ENCODE peak calls at places on chromosomes 12 and 14, in seven cellular contexts. One of them, this sample, is unnamed.

GRCh38 chr14:26531894-26532293 is 65.9 kb downstream of the NOVA1 start:
- DNase-seq in CD8-positive, alpha-beta T cell: no peak
- DNase-seq in stimulated activated CD8-positive, alpha-beta memory T cell treated with anti-CD3 and anti-CD28 coated beads, Interleukin-7, amount 100 ng/mL, for 1 hour: no peak
- DNase-seq in RKO: peak; percentile 55
- DNase-seq in AG04450: no peak
- DNase-seq in tibial artery: no peak
- DNase-seq in CD8-positive, alpha-beta memory T cell: no peak
- DNase-seq in this sample: no peak

GRCh38 chr14:64845878-64846277 is 33.8 kb downstream of the SPTB start:
- DNase-seq in CD8-positive, alpha-beta T cell: no peak
- DNase-seq in stimulated activated CD8-positive, alpha-beta memory T cell treated with anti-CD3 and anti-CD28 coated beads, Interleukin-7, amount 100 ng/mL, for 1 hour: no peak
- DNase-seq in RKO: no peak
- DNase-seq in AG04450: peak; percentile 36
- DNase-seq in tibial artery: no peak
- DNase-seq in CD8-positive, alpha-beta memory T cell: no peak
- DNase-seq in this sample: no peak

GRCh38 chr12:73699318-73699717 is 838.3 kb upstream of the ATXN7L3B start:
- DNase-seq in CD8-positive, alpha-beta T cell: no peak
- DNase-seq in stimulated activated CD8-positive, alpha-beta memory T cell treated with anti-CD3 and anti-CD28 coated beads, Interleukin-7, amount 100 ng/mL, for 1 hour: no peak
- DNase-seq in RKO: no peak
- DNase-seq in AG04450: no peak
- DNase-seq in tibial artery: no peak
- DNase-seq in CD8-positive, alpha-beta memory T cell: no peak
- DNase-seq in this sample: no peak

GRCh38 chr12:122021193-122021821 is 377 bp upstream of the BCL7A start:
- DNase-seq in CD8-positive, alpha-beta T cell: peak; percentile 14
- DNase-seq in stimulated activated CD8-positive, alpha-beta memory T cell treated with anti-CD3 and anti-CD28 coated beads, Interleukin-7, amount 100 ng/mL, for 1 hour: no peak
- DNase-seq in RKO: peak; percentile 36
- DNase-seq in AG04450: no peak
- DNase-seq in tibial artery: no peak
- DNase-seq in CD8-positive, alpha-beta memory T cell: no peak
- DNase-seq in this sample: no peak

GRCh38 chr12:6345319-6346071 is 3.6 kb upstream of the TNFRSF1A start:
- DNase-seq in CD8-positive, alpha-beta T cell: peak; percentile 46
- DNase-seq in stimulated activated CD8-positive, alpha-beta memory T cell treated with anti-CD3 and anti-CD28 coated beads, Interleukin-7, amount 100 ng/mL, for 1 hour: no peak
- DNase-seq in RKO: peak; percentile 96
- DNase-seq in AG04450: peak; percentile 81
- DNase-seq in tibial artery: peak; percentile 80
- DNase-seq in CD8-positive, alpha-beta memory T cell: no peak
- DNase-seq in this sample: no peak

GRCh38 chr14:55975281-55975905 is 142.8 kb upstream of the PELI2 start:
- DNase-seq in CD8-positive, alpha-beta T cell: no peak
- DNase-seq in stimulated activated CD8-positive, alpha-beta memory T cell treated with anti-CD3 and anti-CD28 coated beads, Interleukin-7, amount 100 ng/mL, for 1 hour: no peak
- DNase-seq in RKO: no peak
- DNase-seq in AG04450: no peak
- DNase-seq in tibial artery: no peak
- DNase-seq in CD8-positive, alpha-beta memory T cell: no peak
- DNase-seq in this sample: no peak

GRCh38 chr14:55122441-55122986 is 6.5 kb upstream of the LGALS3 start:
- DNase-seq in CD8-positive, alpha-beta T cell: no peak
- DNase-seq in stimulated activated CD8-positive, alpha-beta memory T cell treated with anti-CD3 and anti-CD28 coated beads, Interleukin-7, amount 100 ng/mL, for 1 hour: no peak
- DNase-seq in RKO: no peak
- DNase-seq in AG04450: no peak
- DNase-seq in tibial artery: no peak
- DNase-seq in CD8-positive, alpha-beta memory T cell: no peak
- DNase-seq in this sample: no peak

GRCh38 chr12:68423175-68423574 is 91.0 kb upstream of the MDM1 start:
- DNase-seq in CD8-positive, alpha-beta T cell: no peak
- DNase-seq in stimulated activated CD8-positive, alpha-beta memory T cell treated with anti-CD3 and anti-CD28 coated beads, Interleukin-7, amount 100 ng/mL, for 1 hour: no peak
- DNase-seq in RKO: no peak
- DNase-seq in AG04450: no peak
- DNase-seq in tibial artery: no peak
- DNase-seq in CD8-positive, alpha-beta memory T cell: no peak
- DNase-seq in this sample: no peak

GRCh38 chr14:28975084-28975483 is 208.5 kb downstream of the FOXG1 start:
- DNase-seq in CD8-positive, alpha-beta T cell: no peak
- DNase-seq in stimulated activated CD8-positive, alpha-beta memory T cell treated with anti-CD3 and anti-CD28 coated beads, Interleukin-7, amount 100 ng/mL, for 1 hour: no peak
- DNase-seq in RKO: no peak
- DNase-seq in AG04450: no peak
- DNase-seq in tibial artery: no peak
- DNase-seq in CD8-positive, alpha-beta memory T cell: no peak
- DNase-seq in this sample: no peak

GRCh38 chr12:79508622-79509021 is 182.1 kb downstream of the PAWR start:
- DNase-seq in CD8-positive, alpha-beta T cell: no peak
- DNase-seq in stimulated activated CD8-positive, alpha-beta memory T cell treated with anti-CD3 and anti-CD28 coated beads, Interleukin-7, amount 100 ng/mL, for 1 hour: no peak
- DNase-seq in RKO: no peak
- DNase-seq in AG04450: no peak
- DNase-seq in tibial artery: no peak
- DNase-seq in CD8-positive, alpha-beta memory T cell: no peak
- DNase-seq in this sample: no peak

GRCh38 chr12:86193931-86194330 is 62.3 kb downstream of the MGAT4C start:
- DNase-seq in CD8-positive, alpha-beta T cell: no peak
- DNase-seq in stimulated activated CD8-positive, alpha-beta memory T cell treated with anti-CD3 and anti-CD28 coated beads, Interleukin-7, amount 100 ng/mL, for 1 hour: no peak
- DNase-seq in RKO: peak; percentile 66
- DNase-seq in AG04450: peak; percentile 8
- DNase-seq in tibial artery: no peak
- DNase-seq in CD8-positive, alpha-beta memory T cell: no peak
- DNase-seq in this sample: no peak

GRCh38 chr12:64730585-64730964 is 28.6 kb downstream of the GNS start:
- DNase-seq in CD8-positive, alpha-beta T cell: no peak
- DNase-seq in stimulated activated CD8-positive, alpha-beta memory T cell treated with anti-CD3 and anti-CD28 coated beads, Interleukin-7, amount 100 ng/mL, for 1 hour: no peak
- DNase-seq in RKO: no peak
- DNase-seq in AG04450: no peak
- DNase-seq in tibial artery: no peak
- DNase-seq in CD8-positive, alpha-beta memory T cell: no peak
- DNase-seq in this sample: no peak

GRCh38 chr14:22641851-22642250 is 2.3 kb downstream of the OR6J1 start:
- DNase-seq in CD8-positive, alpha-beta T cell: no peak
- DNase-seq in stimulated activated CD8-positive, alpha-beta memory T cell treated with anti-CD3 and anti-CD28 coated beads, Interleukin-7, amount 100 ng/mL, for 1 hour: no peak
- DNase-seq in RKO: peak; percentile 30
- DNase-seq in AG04450: no peak
- DNase-seq in tibial artery: no peak
- DNase-seq in CD8-positive, alpha-beta memory T cell: no peak
- DNase-seq in this sample: no peak

GRCh38 chr12:56688846-56689113 is 696 bp upstream of the PTGES3 start:
- DNase-seq in CD8-positive, alpha-beta T cell: no peak
- DNase-seq in stimulated activated CD8-positive, alpha-beta memory T cell treated with anti-CD3 and anti-CD28 coated beads, Interleukin-7, amount 100 ng/mL, for 1 hour: no peak
- DNase-seq in RKO: no peak
- DNase-seq in AG04450: no peak
- DNase-seq in tibial artery: no peak
- DNase-seq in CD8-positive, alpha-beta memory T cell: no peak
- DNase-seq in this sample: no peak

GRCh38 chr12:45342171-45342570 is 126.3 kb downstream of the ANO6 start:
- DNase-seq in CD8-positive, alpha-beta T cell: no peak
- DNase-seq in stimulated activated CD8-positive, alpha-beta memory T cell treated with anti-CD3 and anti-CD28 coated beads, Interleukin-7, amount 100 ng/mL, for 1 hour: no peak
- DNase-seq in RKO: no peak
- DNase-seq in AG04450: no peak
- DNase-seq in tibial artery: no peak
- DNase-seq in CD8-positive, alpha-beta memory T cell: no peak
- DNase-seq in this sample: no peak

GRCh38 chr12:42815068-42815467 is 225.5 kb upstream of the PRICKLE1 start:
- DNase-seq in CD8-positive, alpha-beta T cell: no peak
- DNase-seq in stimulated activated CD8-positive, alpha-beta memory T cell treated with anti-CD3 and anti-CD28 coated beads, Interleukin-7, amount 100 ng/mL, for 1 hour: no peak
- DNase-seq in RKO: no peak
- DNase-seq in AG04450: no peak
- DNase-seq in tibial artery: no peak
- DNase-seq in CD8-positive, alpha-beta memory T cell: no peak
- DNase-seq in this sample: no peak

GRCh38 chr12:106136263-106136662 is 2.5 kb downstream of the NUAK1 start:
- DNase-seq in CD8-positive, alpha-beta T cell: peak; percentile 80
- DNase-seq in stimulated activated CD8-positive, alpha-beta memory T cell treated with anti-CD3 and anti-CD28 coated beads, Interleukin-7, amount 100 ng/mL, for 1 hour: peak; percentile 70
- DNase-seq in RKO: peak; percentile 78
- DNase-seq in AG04450: peak; percentile 74
- DNase-seq in tibial artery: peak; percentile 92
- DNase-seq in CD8-positive, alpha-beta memory T cell: peak; percentile 73
- DNase-seq in this sample: peak; percentile 64

GRCh38 chr12:49809369-49810158 is 18.6 kb downstream of the NCKAP5L start:
- DNase-seq in CD8-positive, alpha-beta T cell: no peak
- DNase-seq in stimulated activated CD8-positive, alpha-beta memory T cell treated with anti-CD3 and anti-CD28 coated beads, Interleukin-7, amount 100 ng/mL, for 1 hour: no peak
- DNase-seq in RKO: no peak
- DNase-seq in AG04450: no peak
- DNase-seq in tibial artery: peak; percentile 50
- DNase-seq in CD8-positive, alpha-beta memory T cell: no peak
- DNase-seq in this sample: no peak

GRCh38 chr12:42492267-42492666 is 97.3 kb downstream of the PRICKLE1 start:
- DNase-seq in CD8-positive, alpha-beta T cell: no peak
- DNase-seq in stimulated activated CD8-positive, alpha-beta memory T cell treated with anti-CD3 and anti-CD28 coated beads, Interleukin-7, amount 100 ng/mL, for 1 hour: no peak
- DNase-seq in RKO: no peak
- DNase-seq in AG04450: no peak
- DNase-seq in tibial artery: no peak
- DNase-seq in CD8-positive, alpha-beta memory T cell: no peak
- DNase-seq in this sample: no peak

GRCh38 chr12:60196366-60196765 is 600.5 kb downstream of the SLC16A7 start:
- DNase-seq in CD8-positive, alpha-beta T cell: no peak
- DNase-seq in stimulated activated CD8-positive, alpha-beta memory T cell treated with anti-CD3 and anti-CD28 coated beads, Interleukin-7, amount 100 ng/mL, for 1 hour: no peak
- DNase-seq in RKO: no peak
- DNase-seq in AG04450: no peak
- DNase-seq in tibial artery: no peak
- DNase-seq in CD8-positive, alpha-beta memory T cell: no peak
- DNase-seq in this sample: no peak

GRCh38 chr14:88630565-88630964 is 67.7 kb downstream of the ZC3H14 start:
- DNase-seq in CD8-positive, alpha-beta T cell: no peak
- DNase-seq in stimulated activated CD8-positive, alpha-beta memory T cell treated with anti-CD3 and anti-CD28 coated beads, Interleukin-7, amount 100 ng/mL, for 1 hour: no peak
- DNase-seq in RKO: no peak
- DNase-seq in AG04450: no peak
- DNase-seq in tibial artery: no peak
- DNase-seq in CD8-positive, alpha-beta memory T cell: no peak
- DNase-seq in this sample: no peak

GRCh38 chr12:49503674-49504180 is 35.1 kb upstream of the KCNH3 start:
- DNase-seq in CD8-positive, alpha-beta T cell: no peak
- DNase-seq in stimulated activated CD8-positive, alpha-beta memory T cell treated with anti-CD3 and anti-CD28 coated beads, Interleukin-7, amount 100 ng/mL, for 1 hour: no peak
- DNase-seq in RKO: peak; percentile 38
- DNase-seq in AG04450: peak; percentile 15
- DNase-seq in tibial artery: no peak
- DNase-seq in CD8-positive, alpha-beta memory T cell: no peak
- DNase-seq in this sample: no peak

GRCh38 chr14:75121559-75121958 is 5.3 kb downstream of the NEK9 start:
- DNase-seq in CD8-positive, alpha-beta T cell: no peak
- DNase-seq in stimulated activated CD8-positive, alpha-beta memory T cell treated with anti-CD3 and anti-CD28 coated beads, Interleukin-7, amount 100 ng/mL, for 1 hour: no peak
- DNase-seq in RKO: no peak
- DNase-seq in AG04450: no peak
- DNase-seq in tibial artery: no peak
- DNase-seq in CD8-positive, alpha-beta memory T cell: no peak
- DNase-seq in this sample: no peak

GRCh38 chr12:115264605-115265004 is 580.6 kb upstream of the TBX3 start:
- DNase-seq in CD8-positive, alpha-beta T cell: no peak
- DNase-seq in stimulated activated CD8-positive, alpha-beta memory T cell treated with anti-CD3 and anti-CD28 coated beads, Interleukin-7, amount 100 ng/mL, for 1 hour: no peak
- DNase-seq in RKO: no peak
- DNase-seq in AG04450: no peak
- DNase-seq in tibial artery: no peak
- DNase-seq in CD8-positive, alpha-beta memory T cell: no peak
- DNase-seq in this sample: no peak

GRCh38 chr12:57475271-57476161 is 4.2 kb downstream of the ARHGAP9 start:
- DNase-seq in CD8-positive, alpha-beta T cell: peak; percentile 20
- DNase-seq in stimulated activated CD8-positive, alpha-beta memory T cell treated with anti-CD3 and anti-CD28 coated beads, Interleukin-7, amount 100 ng/mL, for 1 hour: no peak
- DNase-seq in RKO: no peak
- DNase-seq in AG04450: no peak
- DNase-seq in tibial artery: no peak
- DNase-seq in CD8-positive, alpha-beta memory T cell: no peak
- DNase-seq in this sample: no peak

GRCh38 chr14:69315302-69315701 is 55.3 kb downstream of the GALNT16 start:
- DNase-seq in CD8-positive, alpha-beta T cell: no peak
- DNase-seq in stimulated activated CD8-positive, alpha-beta memory T cell treated with anti-CD3 and anti-CD28 coated beads, Interleukin-7, amount 100 ng/mL, for 1 hour: no peak
- DNase-seq in RKO: no peak
- DNase-seq in AG04450: no peak
- DNase-seq in tibial artery: no peak
- DNase-seq in CD8-positive, alpha-beta memory T cell: no peak
- DNase-seq in this sample: no peak

GRCh38 chr12:90065301-90065801 is 356.7 kb upstream of the ATP2B1 start:
- DNase-seq in CD8-positive, alpha-beta T cell: no peak
- DNase-seq in stimulated activated CD8-positive, alpha-beta memory T cell treated with anti-CD3 and anti-CD28 coated beads, Interleukin-7, amount 100 ng/mL, for 1 hour: no peak
- DNase-seq in RKO: no peak
- DNase-seq in AG04450: no peak
- DNase-seq in tibial artery: no peak
- DNase-seq in CD8-positive, alpha-beta memory T cell: no peak
- DNase-seq in this sample: no peak